ENCODE peak calls at places on chromosome 14, in seven cellular contexts. One of them, this sample, is unnamed.

GRCh38 chr14:104721704-104722431 is 2.2 kb upstream of the ADSS1 start:
- DNase-seq in GM12878: no peak
- DNase-seq in H1: no peak
- DNase-seq in HepG2: no peak
- DNase-seq in GM12891: no peak
- DNase-seq in K562: no peak
- DNase-seq in SK-N-SH: no peak
- DNase-seq in this sample: no peak

GRCh38 chr14:104732355-104732804 is 8.4 kb downstream of the ADSS1 start:
- DNase-seq in HepG2: no peak
- DNase-seq in GM12878: no peak
- DNase-seq in H1: no peak
- DNase-seq in SK-N-SH: no peak
- DNase-seq in GM12891: no peak
- DNase-seq in K562: no peak
- DNase-seq in this sample: no peak

GRCh38 chr14:67694791-67695393 is 672 bp downstream of the RDH11 start:
- DNase-seq in SK-N-SH: peak
- DNase-seq in GM12878: peak
- DNase-seq in K562: peak
- DNase-seq in H1: peak
- DNase-seq in GM12891: peak
- DNase-seq in HepG2: peak
- DNase-seq in this sample: peak

GRCh38 chr14:22614240-22614799 is 16.2 kb downstream of the ABHD4 start:
- DNase-seq in SK-N-SH: no peak
- DNase-seq in GM12878: no peak
- DNase-seq in K562: no peak
- DNase-seq in HepG2: peak
- DNase-seq in H1: no peak
- DNase-seq in GM12891: no peak
- DNase-seq in this sample: no peak

GRCh38 chr14:104638927-104639450 is 34.4 kb upstream of the TMEM179 start:
- DNase-seq in GM12878: no peak
- DNase-seq in K562: no peak
- DNase-seq in GM12891: no peak
- DNase-seq in HepG2: no peak
- DNase-seq in SK-N-SH: peak
- DNase-seq in H1: no peak
- DNase-seq in this sample: no peak

GRCh38 chr14:40762685-40763084 is 844.0 kb upstream of the LRFN5 start:
- DNase-seq in H1: no peak
- DNase-seq in K562: no peak
- DNase-seq in SK-N-SH: no peak
- DNase-seq in GM12878: no peak
- DNase-seq in GM12891: no peak
- DNase-seq in HepG2: no peak
- DNase-seq in this sample: no peak

GRCh38 chr14:92657457-92658142 is 90.8 kb downstream of the LGMN start:
- DNase-seq in GM12878: no peak
- DNase-seq in K562: no peak
- DNase-seq in HepG2: no peak
- DNase-seq in SK-N-SH: no peak
- DNase-seq in GM12891: no peak
- DNase-seq in H1: no peak
- DNase-seq in this sample: no peak

GRCh38 chr14:50363734-50364113 is 33.0 kb downstream of the CDKL1 start:
- DNase-seq in H1: no peak
- DNase-seq in GM12891: peak
- DNase-seq in K562: no peak
- DNase-seq in GM12878: peak
- DNase-seq in HepG2: no peak
- DNase-seq in SK-N-SH: no peak
- DNase-seq in this sample: peak

GRCh38 chr14:76698631-76699030 is 62.6 kb upstream of the VASH1 start:
- DNase-seq in H1: no peak
- DNase-seq in SK-N-SH: no peak
- DNase-seq in GM12891: no peak
- DNase-seq in GM12878: no peak
- DNase-seq in HepG2: no peak
- DNase-seq in K562: no peak
- DNase-seq in this sample: no peak

GRCh38 chr14:92425101-92425500 is 88.5 kb upstream of the RIN3 start:
- DNase-seq in SK-N-SH: no peak
- DNase-seq in K562: no peak
- DNase-seq in GM12891: no peak
- DNase-seq in HepG2: peak
- DNase-seq in H1: no peak
- DNase-seq in GM12878: no peak
- DNase-seq in this sample: no peak

GRCh38 chr14:105440992-105441391 is 21.4 kb downstream of the MTA1 start:
- DNase-seq in H1: no peak
- DNase-seq in HepG2: no peak
- DNase-seq in GM12891: no peak
- DNase-seq in SK-N-SH: no peak
- DNase-seq in GM12878: no peak
- DNase-seq in K562: no peak
- DNase-seq in this sample: no peak

GRCh38 chr14:100706860-100707259 is 19.8 kb upstream of the DLK1 start:
- DNase-seq in K562: no peak
- DNase-seq in H1: no peak
- DNase-seq in GM12891: no peak
- DNase-seq in SK-N-SH: no peak
- DNase-seq in GM12878: no peak
- DNase-seq in HepG2: no peak
- DNase-seq in this sample: no peak

GRCh38 chr14:30610719-30611388 is 11.3 kb upstream of the SCFD1 start:
- DNase-seq in SK-N-SH: peak
- DNase-seq in HepG2: peak
- DNase-seq in GM12878: no peak
- DNase-seq in GM12891: no peak
- DNase-seq in H1: no peak
- DNase-seq in K562: no peak
- DNase-seq in this sample: no peak

GRCh38 chr14:105519946-105520698 is 6.3 kb upstream of the TMEM121 start:
- DNase-seq in GM12878: no peak
- DNase-seq in GM12891: no peak
- DNase-seq in K562: no peak
- DNase-seq in H1: no peak
- DNase-seq in HepG2: no peak
- DNase-seq in SK-N-SH: no peak
- DNase-seq in this sample: no peak

GRCh38 chr14:76261371-76261811 is 109.7 kb downstream of the GPATCH2L start:
- DNase-seq in HepG2: no peak
- DNase-seq in H1: no peak
- DNase-seq in K562: no peak
- DNase-seq in GM12878: no peak
- DNase-seq in GM12891: no peak
- DNase-seq in SK-N-SH: no peak
- DNase-seq in this sample: no peak

GRCh38 chr14:54564071-54564798 is 2.7 kb upstream of the SAMD4A start:
- DNase-seq in H1: no peak
- DNase-seq in HepG2: peak
- DNase-seq in GM12878: no peak
- DNase-seq in SK-N-SH: peak
- DNase-seq in GM12891: no peak
- DNase-seq in K562: peak
- DNase-seq in this sample: no peak

GRCh38 chr14:63290741-63291286 is 27.9 kb downstream of the GPHB5 start:
- DNase-seq in HepG2: no peak
- DNase-seq in GM12878: no peak
- DNase-seq in K562: no peak
- DNase-seq in GM12891: no peak
- DNase-seq in H1: no peak
- DNase-seq in SK-N-SH: no peak
- DNase-seq in this sample: no peak

GRCh38 chr14:63295991-63296630 is 22.6 kb downstream of the GPHB5 start:
- DNase-seq in K562: no peak
- DNase-seq in GM12878: no peak
- DNase-seq in GM12891: no peak
- DNase-seq in SK-N-SH: no peak
- DNase-seq in HepG2: no peak
- DNase-seq in H1: no peak
- DNase-seq in this sample: no peak

GRCh38 chr14:63297387-63297786 is 21.3 kb downstream of the GPHB5 start:
- DNase-seq in GM12891: no peak
- DNase-seq in H1: no peak
- DNase-seq in HepG2: no peak
- DNase-seq in SK-N-SH: no peak
- DNase-seq in K562: no peak
- DNase-seq in GM12878: no peak
- DNase-seq in this sample: no peak

GRCh38 chr14:63292805-63293204 is 25.9 kb downstream of the GPHB5 start:
- DNase-seq in H1: no peak
- DNase-seq in GM12878: no peak
- DNase-seq in HepG2: no peak
- DNase-seq in K562: no peak
- DNase-seq in SK-N-SH: no peak
- DNase-seq in GM12891: no peak
- DNase-seq in this sample: no peak

DNA sequence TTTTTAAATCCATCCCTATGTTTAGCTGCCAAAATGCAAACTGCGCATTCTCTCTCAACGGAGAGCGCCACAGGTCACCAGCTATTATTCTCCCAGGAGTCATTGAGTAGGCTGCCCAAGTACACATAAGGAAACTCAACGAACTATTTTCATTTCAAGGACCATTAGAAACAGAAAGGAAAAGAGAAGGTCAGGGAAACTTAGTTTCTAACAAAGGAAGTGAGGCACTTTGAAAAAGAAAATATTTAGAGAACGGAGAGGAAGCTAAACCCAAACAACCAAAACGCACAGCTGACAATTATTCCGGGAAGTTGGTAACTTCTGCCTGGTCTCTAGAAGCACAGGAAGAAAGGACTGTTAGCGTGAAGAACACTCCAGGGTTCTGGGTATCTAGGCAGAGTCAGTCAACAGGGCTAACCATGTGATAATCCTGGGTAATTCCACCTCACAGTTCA is 23.5 kb downstream of the GPHB5 start:
- DNase-seq in H1: no peak
- DNase-seq in GM12891: no peak
- DNase-seq in K562: no peak
- DNase-seq in SK-N-SH: no peak
- DNase-seq in HepG2: no peak
- DNase-seq in GM12878: no peak
- DNase-seq in this sample: no peak
- TF ChIP-seq POLR2AphosphoS5 in H1: no peak
- TF ChIP-seq POLR2AphosphoS5 in GM12891: no peak
- TF ChIP-seq POLR2AphosphoS5 in K562: no peak
- TF ChIP-seq POLR2AphosphoS5 in SK-N-SH: no peak
- TF ChIP-seq POLR2AphosphoS5 in HepG2: no peak
- TF ChIP-seq POLR2AphosphoS5 in GM12878: no peak
- TF ChIP-seq POLR2AphosphoS5 in this sample: no peak

DNA sequence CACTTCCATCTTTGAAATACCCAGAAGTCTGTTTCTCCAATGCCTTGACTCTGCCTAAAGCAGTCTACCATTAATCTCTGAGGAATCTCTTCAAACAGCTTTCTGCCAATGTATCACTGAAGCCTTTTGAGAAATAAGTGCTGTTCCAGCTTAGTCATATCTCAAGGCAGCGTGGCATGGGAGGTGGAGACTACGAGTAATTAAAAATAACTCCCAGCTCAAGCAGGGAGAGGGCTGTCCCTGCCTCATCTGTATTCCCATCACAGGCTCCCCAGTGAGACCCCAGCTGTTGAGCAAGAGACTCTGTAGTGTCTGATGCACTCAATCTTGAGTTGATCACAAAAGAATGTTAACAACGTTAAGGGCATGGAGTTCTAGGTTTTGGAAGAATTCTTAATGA is 700.6 kb downstream of the DIO2 start:
- DNase-seq in H1: no peak
- DNase-seq in GM12878: no peak
- DNase-seq in SK-N-SH: no peak
- DNase-seq in K562: no peak
- DNase-seq in GM12891: no peak
- DNase-seq in HepG2: no peak
- DNase-seq in this sample: no peak
- TF ChIP-seq TAF1 in H1: no peak
- TF ChIP-seq TAF1 in GM12878: no peak
- TF ChIP-seq TAF1 in SK-N-SH: no peak
- TF ChIP-seq TAF1 in K562: no peak
- TF ChIP-seq TAF1 in GM12891: no peak
- TF ChIP-seq TAF1 in HepG2: no peak
- TF ChIP-seq TAF1 in this sample: no peak

GRCh38 chr14:53327716-53328115 is 174.6 kb upstream of the DDHD1 start:
- DNase-seq in SK-N-SH: no peak
- DNase-seq in HepG2: no peak
- DNase-seq in K562: no peak
- DNase-seq in GM12878: no peak
- DNase-seq in GM12891: no peak
- DNase-seq in H1: no peak
- DNase-seq in this sample: no peak
- TF ChIP-seq POLR2AphosphoS5 in SK-N-SH: no peak
- TF ChIP-seq POLR2AphosphoS5 in HepG2: no peak
- TF ChIP-seq POLR2AphosphoS5 in K562: no peak
- TF ChIP-seq POLR2AphosphoS5 in GM12878: no peak
- TF ChIP-seq POLR2AphosphoS5 in GM12891: no peak
- TF ChIP-seq POLR2AphosphoS5 in H1: no peak
- TF ChIP-seq POLR2AphosphoS5 in this sample: no peak

DNA sequence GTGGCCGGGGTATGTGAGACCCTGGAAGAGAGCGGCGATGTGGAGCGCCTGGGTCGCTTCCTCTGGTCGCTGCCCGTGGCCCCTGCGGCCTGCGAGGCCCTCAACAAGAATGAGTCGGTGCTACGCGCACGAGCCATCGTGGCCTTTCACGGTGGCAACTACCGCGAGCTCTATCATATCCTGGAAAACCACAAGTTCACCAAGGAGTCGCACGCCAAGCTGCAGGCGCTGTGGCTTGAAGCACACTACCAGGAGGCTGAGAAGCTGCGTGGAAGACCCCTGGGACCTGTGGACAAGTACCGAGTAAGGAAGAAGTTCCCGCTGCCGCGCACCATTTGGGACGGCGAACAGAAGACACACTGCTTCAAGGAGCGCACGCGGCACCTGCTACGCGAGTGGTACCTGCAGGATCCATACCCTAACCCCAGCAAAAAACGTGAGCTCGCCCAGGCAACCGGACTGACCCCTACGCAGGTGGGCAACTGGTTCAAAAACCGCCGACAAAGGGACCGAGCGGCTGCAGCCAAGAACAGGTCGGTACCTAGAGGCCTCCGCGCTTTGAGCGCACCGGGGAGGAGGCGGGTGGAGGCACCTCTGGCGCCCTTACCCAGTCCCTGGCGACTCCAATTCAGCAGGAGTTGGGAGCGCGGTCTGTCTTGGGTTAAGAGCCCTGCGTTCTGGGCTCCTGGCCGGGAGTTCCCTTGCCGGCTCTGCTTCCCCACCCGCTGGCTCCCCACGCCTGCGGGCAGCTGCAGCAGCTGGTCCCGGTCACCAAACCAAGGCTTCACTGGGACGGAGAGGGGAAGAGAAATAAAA is 700 bp downstream of the SIX6 start:
- DNase-seq in GM12878: no peak
- DNase-seq in HepG2: no peak
- DNase-seq in GM12891: no peak
- DNase-seq in H1: peak
- DNase-seq in SK-N-SH: peak
- DNase-seq in K562: no peak
- DNase-seq in this sample: no peak
- TF ChIP-seq TAF1 in GM12878: no peak
- TF ChIP-seq TAF1 in HepG2: no peak
- TF ChIP-seq TAF1 in GM12891: no peak
- TF ChIP-seq TAF1 in H1: no peak
- TF ChIP-seq TAF1 in SK-N-SH: no peak
- TF ChIP-seq TAF1 in K562: no peak
- TF ChIP-seq TAF1 in this sample: no peak

This sample was measured in GM12892.